ENCODE peak calls at places on chromosomes 2 and 18, in six cellular contexts. K is GM12878, F is HepG2, A is SK-N-SH, H is K562, S is H1. D is an unnamed sample.

GRCh38 chr2:40033781-40034180 is 254.7 kb upstream of the THUMPD2 start:
- DNase-seq in S (no peak), K (no peak), H (no peak), F (no peak), A (no peak), D (no peak)

GRCh38 chr2:69902213-69902922 is 8.6 kb downstream of the SNRNP27 start:
- DNase-seq in F (no peak), S (no peak), K (peak), H (no peak), A (no peak), D (peak)

GRCh38 chr18:68942230-68942629 is 144.3 kb downstream of the CCDC102B start:
- DNase-seq in K (no peak), H (no peak), A (no peak), S (no peak), F (no peak), D (no peak)

GRCh38 chr2:167331636-167332232 is 443.5 kb downstream of the XIRP2 start:
- DNase-seq in A (peak), F (peak), H (no peak), K (no peak), S (peak), D (no peak)

GRCh38 chr18:78814321-78814720 is 165.3 kb upstream of the SALL3 start:
- DNase-seq in H (no peak), S (peak), A (no peak), K (no peak), F (peak), D (no peak)

GRCh38 chr2:40401896-40402295 is 50.0 kb downstream of the SLC8A1 start:
- DNase-seq in S (no peak), F (no peak), H (no peak), A (no peak), K (no peak), D (no peak)

GRCh38 chr18:78672862-78673446 is 306.7 kb upstream of the SALL3 start:
- DNase-seq in S (no peak), K (no peak), H (no peak), A (no peak), F (no peak), D (no peak)

GRCh38 chr2:221563601-221564000 is 8.5 kb downstream of the EPHA4 start:
- DNase-seq in H (no peak), S (no peak), F (no peak), A (no peak), K (no peak), D (no peak)

GRCh38 chr2:238322001-238322411 is 1.7 kb downstream of the TRAF3IP1 start:
- DNase-seq in F (no peak), H (no peak), K (no peak), A (no peak), S (no peak), D (no peak)

GRCh38 chr2:46076251-46076650 is 221.0 kb upstream of the EPAS1 start:
- DNase-seq in S (no peak), F (no peak), H (no peak), A (no peak), K (no peak), D (no peak)

GRCh38 chr2:232444409-232445148 is 11.4 kb upstream of the ALPI start:
- DNase-seq in F (peak), H (peak), S (peak), A (peak), K (no peak), D (peak)

GRCh38 chr2:19369341-19369955 is 11.0 kb upstream of the OSR1 start:
- DNase-seq in S (no peak), K (no peak), A (no peak), F (peak), H (no peak), D (no peak)

GRCh38 chr2:174836345-174836999 is 72.2 kb upstream of the CHRNA1 start:
- DNase-seq in S (no peak), H (no peak), F (no peak), K (no peak), A (no peak), D (no peak)

GRCh38 chr2:237466266-237466665 is 20.8 kb upstream of the MLPH start:
- DNase-seq in K (no peak), S (no peak), A (peak), F (no peak), H (no peak), D (no peak)

GRCh38 chr2:240813231-240813921 is 6.6 kb downstream of the KIF1A start:
- DNase-seq in F (no peak), H (no peak), A (no peak), K (no peak), S (no peak), D (no peak)

GRCh38 chr2:3379647-3380534 is at the start of gene TRAPPC12:
- DNase-seq in H (peak), S (peak), K (peak), F (peak), A (peak), D (peak)

GRCh38 chr2:28639836-28640235 is 111.8 kb upstream of the PPP1CB start:
- DNase-seq in F (peak), S (no peak), H (no peak), K (no peak), A (no peak), D (no peak)

GRCh38 chr2:74513605-74514367 is 464 bp upstream of the TLX2 start:
- DNase-seq in F (no peak), A (no peak), S (no peak), K (no peak), H (no peak), D (no peak)

DNA sequence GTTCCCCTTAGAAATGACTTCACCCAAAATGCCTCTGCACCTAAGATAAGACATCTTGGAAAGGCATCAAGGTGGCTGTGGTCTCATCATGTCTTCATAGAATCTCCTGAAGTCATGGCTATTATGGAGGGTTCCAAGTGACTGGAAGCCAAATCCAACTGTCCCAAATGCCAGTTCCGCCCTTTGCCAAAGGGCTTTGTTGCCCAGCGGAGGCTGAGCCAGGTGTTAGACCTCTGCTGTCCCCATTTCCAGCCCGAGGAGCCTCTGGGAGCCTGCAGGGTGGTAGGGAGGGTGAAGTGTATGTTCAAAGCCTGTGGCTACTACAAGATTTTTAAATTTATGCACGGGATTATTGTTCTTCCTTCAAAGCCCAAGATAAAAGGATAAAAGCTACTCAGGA is 25.7 kb downstream of the RHOB start:
- DNase-seq in S (no peak), A (no peak), H (no peak), F (no peak), K (no peak), D (no peak)
- H3K27ac ChIP-seq in S (no peak), A (no peak), H (no peak), F (no peak), K (no peak), D (no peak)

DNA sequence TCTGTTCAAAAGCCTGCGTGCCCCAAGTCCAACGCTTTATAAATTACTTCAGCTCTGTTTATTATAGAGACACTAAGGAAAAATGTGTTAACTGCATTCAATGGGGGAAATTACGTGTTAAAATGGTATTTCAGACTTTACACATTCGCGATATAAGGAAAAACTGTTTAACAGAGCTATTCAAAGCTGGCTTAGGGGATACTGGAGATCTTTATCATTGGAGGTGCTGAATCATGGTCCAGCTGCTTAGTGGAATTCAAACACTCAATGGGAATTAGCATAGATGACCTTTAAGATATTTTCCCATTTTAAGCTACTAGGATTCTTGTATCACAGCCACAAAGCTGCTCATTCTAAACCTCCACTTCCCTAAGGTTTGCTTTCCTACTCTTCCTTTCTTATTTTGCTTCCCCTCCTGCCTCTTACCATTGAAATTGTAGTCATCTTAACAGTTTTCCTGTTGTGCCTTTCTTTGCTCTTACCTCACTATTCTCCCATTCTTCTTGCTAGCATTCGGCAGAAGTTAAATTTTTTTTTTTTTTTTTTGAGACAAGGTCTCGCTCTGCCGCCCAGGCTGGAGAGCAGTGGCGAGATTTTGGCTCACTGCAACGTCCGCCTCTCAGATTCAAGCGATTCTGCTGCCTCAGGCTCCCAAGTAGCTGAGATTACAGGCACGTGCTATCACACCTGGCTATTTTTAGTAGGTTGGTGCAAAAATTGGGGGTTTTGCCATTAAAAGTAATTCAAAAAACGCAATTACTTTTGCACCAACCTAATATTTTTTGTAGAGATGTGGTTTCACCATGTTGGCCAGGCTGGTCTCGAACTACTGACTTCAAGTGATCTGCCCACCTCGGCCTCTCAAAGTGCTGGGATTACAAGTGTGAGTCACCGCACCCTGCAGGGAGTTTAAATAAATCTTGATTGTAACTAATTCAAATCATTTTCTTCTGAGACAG is 6.5 kb downstream of the SULT6B1 start:
- DNase-seq in A (no peak), S (no peak), H (no peak), F (no peak), K (no peak), D (no peak)
- TF ChIP-seq GABPA in A (no peak), S (no peak), H (no peak), F (no peak), K (no peak), D (no peak)

DNA sequence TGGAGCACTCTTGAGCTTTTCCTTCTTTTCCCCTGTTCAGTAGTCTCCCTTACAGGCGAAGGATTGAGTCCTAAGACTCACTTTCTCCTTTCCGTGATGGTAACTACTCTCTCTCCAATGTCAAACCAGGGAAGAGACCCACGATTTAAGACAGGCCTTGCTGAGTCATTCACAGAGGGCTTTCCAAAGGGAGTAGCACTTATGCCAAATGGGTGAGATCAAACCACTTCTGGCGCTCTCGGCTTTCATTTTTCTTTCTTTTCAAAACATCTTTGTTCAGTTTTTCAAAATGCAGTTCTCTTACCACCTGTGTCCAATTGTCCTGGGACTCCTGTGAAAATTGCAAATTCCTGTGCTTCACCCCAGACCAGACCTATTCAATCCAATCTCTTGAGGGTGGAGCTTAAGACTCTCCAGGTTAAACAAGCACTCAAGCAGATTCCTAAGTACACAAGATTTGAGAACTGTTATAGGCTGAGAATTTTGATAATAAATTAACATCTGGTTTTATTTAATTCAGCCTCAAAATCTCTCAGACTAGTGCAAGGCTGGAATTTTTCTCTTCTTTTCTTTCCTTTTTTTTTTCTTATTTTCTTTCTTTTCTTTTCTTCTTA is 14.4 kb upstream of the MRPL19 start:
- DNase-seq in H (no peak), K (no peak), A (no peak), S (no peak), F (no peak), D (no peak)
- H3K4me3 ChIP-seq in H (no peak), K (no peak), A (no peak), S (no peak), F (no peak), D (no peak)

DNA sequence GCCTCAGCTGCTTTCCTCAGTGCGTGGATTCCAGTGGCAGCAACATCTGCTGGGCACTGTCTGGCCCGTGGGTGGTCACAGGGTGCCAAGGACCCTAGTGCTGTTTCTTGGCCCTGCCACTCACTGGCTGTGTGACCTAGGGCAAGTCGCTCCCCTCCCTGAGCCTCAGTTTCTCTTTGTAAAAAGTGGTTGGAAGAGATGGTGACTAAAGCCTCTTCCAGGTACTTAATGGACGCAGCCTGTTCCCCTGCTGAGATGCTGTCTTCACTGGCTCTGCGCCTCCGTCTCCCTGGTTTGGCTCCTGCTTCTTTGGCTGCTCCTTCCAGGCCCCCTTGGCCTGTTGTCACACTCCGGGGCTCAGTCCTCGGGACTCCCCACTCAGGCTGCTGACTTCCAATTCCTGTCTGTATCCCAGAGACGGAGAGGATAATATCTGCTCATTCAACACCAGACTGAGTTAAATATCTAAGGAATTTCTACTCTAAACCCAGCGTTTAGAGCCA is 42.3 kb downstream of the ATOH8 start:
- DNase-seq in S (no peak), H (no peak), K (no peak), A (no peak), F (no peak), D (no peak)
- H3K27ac ChIP-seq in S (no peak), H (no peak), K (no peak), A (peak), F (no peak), D (no peak)

DNA sequence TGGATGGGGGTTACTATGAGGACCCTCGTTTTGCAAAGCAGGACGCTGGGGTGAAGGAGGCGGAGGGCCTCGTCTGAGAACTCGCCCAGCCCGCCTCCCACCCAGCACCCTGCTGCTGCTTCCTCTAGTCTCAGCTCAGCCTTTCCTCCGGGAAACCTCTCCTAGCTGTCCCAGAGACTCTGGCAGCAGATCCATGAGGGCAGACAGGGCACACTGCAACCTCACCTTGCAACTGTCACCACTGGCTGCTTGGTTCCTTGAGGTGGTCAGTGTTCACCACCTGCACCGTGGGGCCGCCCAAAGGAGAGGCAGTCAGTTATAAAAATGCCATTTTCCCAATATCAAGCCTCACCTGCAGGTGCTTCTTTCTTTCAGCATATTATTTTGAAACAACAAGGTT is 45.6 kb downstream of the PARD6G start:
- DNase-seq in K (no peak), A (no peak), S (no peak), F (no peak), H (no peak), D (no peak)
- TF ChIP-seq GABPA in K (no peak), A (no peak), S (no peak), F (no peak), H (no peak), D (no peak)

GRCh38 chr2:219500135-219500534 is 1.4 kb downstream of the GMPPA start:
- DNase-seq in K (no peak), F (peak), S (no peak), H (no peak), A (no peak), D (no peak)
- H3K4me3 ChIP-seq in K (peak), F (peak), S (no peak), H (peak), A (peak), D (no peak)